ENCODE peak calls at places on chromosome 11, in ten cellular contexts. I is cardiac muscle cell; W is RWPE1; E is progenitor cell of endocrine pancreas; R is AG09309; F is GM13976; B is uterus; A is stimulated activated naive CD8-positive, alpha-beta T cell treated with anti-CD3 and anti-CD28 coated beads, Interleukin-15, amount 100 ng/mL, for 72 hours; D is stimulated activated naive B cell treated with anti-CD40 and anti-IgM and Interleukin-4, amounts not matched to agents 10 μg/mL and 1 μg/mL and 100 μg/mL, for 72 hours; H is NCI-H1092. G is an unnamed sample.

GRCh38 chr11:69377029-69377952 is 83.3 kb downstream of the MYEOV start:
- DNase-seq in E (no peak), D (no peak), W (peak), I (no peak), F (no peak), B (no peak), H (no peak), A (no peak), R (no peak), G (no peak)

GRCh38 chr11:126476256-126476970 is 120.9 kb downstream of the ST3GAL4 start:
- DNase-seq in B (no peak), D (no peak), E (no peak), F (no peak), H (peak), W (no peak), I (no peak), R (no peak), A (no peak), G (peak)

GRCh38 chr11:112166561-112166960 is 611 bp upstream of the TEX12 start:
- DNase-seq in R (no peak), I (no peak), F (no peak), W (peak), A (no peak), D (no peak), H (no peak), B (no peak), E (no peak), G (no peak)

GRCh38 chr11:79018371-79018849 is 422.4 kb downstream of the TENM4 start:
- DNase-seq in E (no peak), B (peak), D (no peak), W (no peak), I (no peak), R (peak), H (no peak), A (no peak), F (no peak), G (no peak)

GRCh38 chr11:37465221-37465620 is 867.2 kb upstream of the RAG2 start:
- DNase-seq in E (no peak), W (no peak), I (no peak), A (no peak), B (no peak), R (no peak), F (no peak), H (no peak), D (no peak), G (no peak)

GRCh38 chr11:16211407-16211806 is 144.9 kb downstream of the SOX6 start:
- DNase-seq in E (no peak), A (no peak), D (no peak), F (no peak), W (no peak), B (no peak), R (no peak), H (no peak), I (no peak), G (no peak)

GRCh38 chr11:69148806-69149205 is 6.9 kb upstream of the SMIM38 start:
- DNase-seq in H (no peak), F (no peak), D (no peak), I (no peak), A (no peak), W (no peak), B (no peak), E (no peak), R (no peak), G (no peak)

GRCh38 chr11:59865031-59865430 is 1.3 kb downstream of the TCN1 start:
- DNase-seq in A (no peak), W (no peak), H (no peak), E (no peak), F (no peak), D (no peak), R (no peak), I (no peak), B (no peak), G (no peak)

GRCh38 chr11:133149698-133150097 is 382.6 kb downstream of the OPCML start:
- DNase-seq in B (no peak), E (no peak), D (no peak), R (no peak), F (no peak), H (no peak), I (peak), W (no peak), A (no peak), G (no peak)

GRCh38 chr11:131748146-131749050 is 378.0 kb downstream of the NTM start:
- DNase-seq in B (peak), E (peak), A (peak), W (peak), H (peak), F (peak), I (peak), R (no peak), D (no peak), G (peak)

GRCh38 chr11:68002943-68003845 is 703 bp downstream of the UNC93B1 start:
- DNase-seq in F (peak), I (peak), D (peak), E (no peak), R (no peak), B (no peak), W (no peak), A (peak), H (no peak), G (no peak)

GRCh38 chr11:68659158-68659921 is 25.0 kb upstream of the GAL start:
- DNase-seq in F (no peak), H (peak), I (no peak), W (peak), E (no peak), B (peak), D (no peak), R (peak), A (no peak), G (no peak)

GRCh38 chr11:44258839-44259420 is 51.0 kb downstream of the ALX4 start:
- DNase-seq in W (no peak), E (no peak), H (no peak), A (no peak), I (no peak), R (no peak), B (no peak), F (no peak), D (no peak), G (no peak)

GRCh38 chr11:67280791-67281551 is 8.1 kb upstream of the ANKRD13D start:
- DNase-seq in A (no peak), H (no peak), B (no peak), E (no peak), D (no peak), F (no peak), R (no peak), I (no peak), W (no peak), G (no peak)

G was measured in NCI-H524.